ENCODE peak calls at places on chromosomes 11 and 22, in five cellular contexts. One of them, this sample, is unnamed.

GRCh38 chr11:23021287-23021863 is 161.1 kb upstream of the CCDC179 start:
- DNase-seq in heart left ventricle: no peak
- DNase-seq in IMR-90: peak; percentile 51
- DNase-seq in body of pancreas: peak; percentile 49
- DNase-seq in lower leg skin: no peak
- DNase-seq in this sample: peak; percentile 4

GRCh38 chr11:121466063-121466794 is 13.5 kb upstream of the SORL1-AS1 start:
- DNase-seq in heart left ventricle: peak; percentile 92
- DNase-seq in IMR-90: peak; percentile 95
- DNase-seq in body of pancreas: peak; percentile 92
- DNase-seq in lower leg skin: peak; percentile 96
- DNase-seq in this sample: peak; percentile 99

GRCh38 chr22:45511847-45512261 is 9.2 kb downstream of the FBLN1 start:
- DNase-seq in heart left ventricle: peak; percentile 85
- DNase-seq in lower leg skin: no peak
- DNase-seq in IMR-90: peak; percentile 93
- DNase-seq in body of pancreas: peak; percentile 46
- DNase-seq in this sample: peak; percentile 19

GRCh38 chr11:69934861-69935494 is 115.8 kb upstream of the FGF3 start:
- DNase-seq in body of pancreas: peak; percentile 17
- DNase-seq in lower leg skin: peak; percentile 76
- DNase-seq in IMR-90: peak; percentile 27
- DNase-seq in heart left ventricle: peak; percentile 23
- DNase-seq in this sample: no peak

GRCh38 chr11:3808846-3809623 is 675 bp downstream of the PGAP2 start:
- DNase-seq in IMR-90: peak; percentile 41
- DNase-seq in heart left ventricle: no peak
- DNase-seq in lower leg skin: no peak
- DNase-seq in body of pancreas: peak; percentile 68
- DNase-seq in this sample: peak; percentile 76

GRCh38 chr22:39244496-39245129 is at the start of gene PDGFB:
- DNase-seq in lower leg skin: no peak
- DNase-seq in heart left ventricle: peak; percentile 74
- DNase-seq in IMR-90: no peak
- DNase-seq in body of pancreas: peak; percentile 70
- DNase-seq in this sample: peak; percentile 41

GRCh38 chr11:44695169-44695833 is 31.5 kb upstream of the TSPAN18 start:
- DNase-seq in heart left ventricle: no peak
- DNase-seq in body of pancreas: no peak
- DNase-seq in IMR-90: no peak
- DNase-seq in lower leg skin: no peak
- DNase-seq in this sample: no peak

GRCh38 chr11:85875505-85875904 is 20.3 kb downstream of the CCDC83 start:
- DNase-seq in body of pancreas: no peak
- DNase-seq in heart left ventricle: no peak
- DNase-seq in lower leg skin: no peak
- DNase-seq in IMR-90: peak; percentile 83
- DNase-seq in this sample: no peak

GRCh38 chr11:17410606-17411379 is 22.3 kb upstream of the KCNJ11 start:
- DNase-seq in body of pancreas: peak; percentile 76
- DNase-seq in heart left ventricle: no peak
- DNase-seq in IMR-90: no peak
- DNase-seq in lower leg skin: no peak
- DNase-seq in this sample: no peak

GRCh38 chr11:61814242-61814957 is 2.4 kb downstream of the FADS1 start:
- DNase-seq in heart left ventricle: peak; percentile 60
- DNase-seq in IMR-90: no peak
- DNase-seq in lower leg skin: no peak
- DNase-seq in body of pancreas: peak; percentile 54
- DNase-seq in this sample: peak; percentile 22

GRCh38 chr11:71372693-71373657 is 75.2 kb downstream of the DHCR7 start:
- DNase-seq in lower leg skin: no peak
- DNase-seq in body of pancreas: no peak
- DNase-seq in IMR-90: peak; percentile 50
- DNase-seq in heart left ventricle: no peak
- DNase-seq in this sample: no peak

GRCh38 chr11:15852179-15852578 is 504.2 kb downstream of the SOX6 start:
- DNase-seq in body of pancreas: no peak
- DNase-seq in IMR-90: peak; percentile 35
- DNase-seq in lower leg skin: no peak
- DNase-seq in heart left ventricle: peak; percentile 29
- DNase-seq in this sample: no peak

GRCh38 chr22:28711341-28711740 is 30.3 kb downstream of the CHEK2 start:
- DNase-seq in lower leg skin: no peak
- DNase-seq in body of pancreas: no peak
- DNase-seq in IMR-90: no peak
- DNase-seq in heart left ventricle: no peak
- DNase-seq in this sample: no peak

GRCh38 chr11:16070573-16070972 is 285.8 kb downstream of the SOX6 start:
- DNase-seq in body of pancreas: no peak
- DNase-seq in lower leg skin: no peak
- DNase-seq in heart left ventricle: no peak
- DNase-seq in IMR-90: no peak
- DNase-seq in this sample: no peak

GRCh38 chr11:72741429-72741833 is 10.8 kb downstream of the ARAP1 start:
- DNase-seq in heart left ventricle: peak; percentile 65
- DNase-seq in IMR-90: no peak
- DNase-seq in lower leg skin: no peak
- DNase-seq in body of pancreas: no peak
- DNase-seq in this sample: no peak

GRCh38 chr11:494761-495536 is 12.1 kb downstream of the RNH1 start:
- DNase-seq in body of pancreas: no peak
- DNase-seq in IMR-90: no peak
- DNase-seq in heart left ventricle: peak; percentile 17
- DNase-seq in lower leg skin: no peak
- DNase-seq in this sample: no peak

GRCh38 chr22:46864314-46865051 is 102.0 kb downstream of the TBC1D22A start:
- DNase-seq in lower leg skin: peak; percentile 70
- DNase-seq in body of pancreas: no peak
- DNase-seq in IMR-90: no peak
- DNase-seq in heart left ventricle: no peak
- DNase-seq in this sample: no peak

GRCh38 chr22:49132009-49132408 is 695.7 kb downstream of the BRD1 start:
- DNase-seq in lower leg skin: no peak
- DNase-seq in IMR-90: no peak
- DNase-seq in body of pancreas: no peak
- DNase-seq in heart left ventricle: no peak
- DNase-seq in this sample: no peak

GRCh38 chr11:36534276-36534675 is 24.2 kb upstream of the TRAF6 start:
- DNase-seq in IMR-90: no peak
- DNase-seq in body of pancreas: no peak
- DNase-seq in heart left ventricle: no peak
- DNase-seq in lower leg skin: no peak
- DNase-seq in this sample: no peak

DNA sequence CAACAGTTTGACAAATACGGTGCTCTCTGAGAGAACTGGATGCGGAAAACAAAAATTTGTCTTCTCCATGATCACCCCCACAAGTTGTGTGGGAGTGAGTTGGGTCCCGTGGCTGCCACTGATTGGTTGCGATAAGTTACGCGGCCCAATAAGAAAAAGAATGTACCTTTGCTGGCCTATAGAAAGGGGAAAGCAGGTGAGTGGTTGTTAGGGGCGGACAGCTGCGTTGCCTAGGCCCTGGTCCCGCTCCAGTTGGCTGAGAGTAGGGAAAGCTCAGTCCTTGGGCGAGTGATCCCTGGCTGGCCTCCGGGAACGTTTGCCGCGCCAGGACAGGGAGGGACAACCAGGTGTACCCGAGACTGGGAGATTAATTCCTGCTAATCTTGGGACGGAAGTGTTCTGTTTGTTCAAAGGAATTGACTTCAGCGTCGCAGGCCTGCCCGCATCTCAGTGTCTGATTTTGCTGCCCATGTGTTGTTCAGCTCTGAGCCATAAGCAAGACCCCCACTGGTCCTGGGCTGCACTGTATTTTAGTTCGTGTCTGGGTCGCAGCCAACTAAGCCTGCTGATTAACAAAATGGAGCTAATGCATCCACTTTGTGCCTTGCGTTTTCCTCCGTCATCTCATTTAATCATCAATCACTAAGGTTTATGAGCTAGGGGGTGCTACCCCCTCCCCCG is 773 bp upstream of the SYVN1 start:
- DNase-seq in IMR-90: peak; percentile 97
- DNase-seq in body of pancreas: peak; percentile 99
- DNase-seq in lower leg skin: peak; percentile 97
- DNase-seq in heart left ventricle: peak; percentile 92
- DNase-seq in this sample: peak; percentile 99
- TF ChIP-seq POLR2A in IMR-90: no peak
- TF ChIP-seq POLR2A in body of pancreas: peak; percentile 39
- TF ChIP-seq POLR2A in lower leg skin: no peak
- TF ChIP-seq POLR2A in heart left ventricle: no peak
- TF ChIP-seq POLR2A in this sample: no peak

GRCh38 chr11:77147668-77148321 is 19.7 kb downstream of the MYO7A start:
- DNase-seq in lower leg skin: no peak
- DNase-seq in heart left ventricle: no peak
- DNase-seq in body of pancreas: peak; percentile 38
- DNase-seq in IMR-90: no peak
- DNase-seq in this sample: peak; percentile 36
- TF ChIP-seq POLR2A in lower leg skin: no peak
- TF ChIP-seq POLR2A in heart left ventricle: no peak
- TF ChIP-seq POLR2A in body of pancreas: no peak
- TF ChIP-seq POLR2A in IMR-90: no peak
- TF ChIP-seq POLR2A in this sample: no peak

GRCh38 chr22:43830931-43831560 is 18.9 kb upstream of the EFCAB6 start:
- DNase-seq in IMR-90: no peak
- DNase-seq in lower leg skin: no peak
- DNase-seq in heart left ventricle: no peak
- DNase-seq in body of pancreas: no peak
- DNase-seq in this sample: no peak

GRCh38 chr22:43831561-43832392 is 19.7 kb upstream of the EFCAB6 start:
- DNase-seq in IMR-90: no peak
- DNase-seq in lower leg skin: no peak
- DNase-seq in body of pancreas: no peak
- DNase-seq in heart left ventricle: no peak
- DNase-seq in this sample: no peak

GRCh38 chr22:43833286-43834240 is 21.5 kb upstream of the EFCAB6 start:
- DNase-seq in body of pancreas: no peak
- DNase-seq in heart left ventricle: no peak
- DNase-seq in IMR-90: no peak
- DNase-seq in lower leg skin: no peak
- DNase-seq in this sample: no peak

GRCh38 chr22:43829904-43830851 is 18.1 kb upstream of the EFCAB6 start:
- DNase-seq in IMR-90: peak; percentile 54
- DNase-seq in body of pancreas: peak; percentile 32
- DNase-seq in lower leg skin: peak; percentile 96
- DNase-seq in heart left ventricle: peak; percentile 93
- DNase-seq in this sample: peak; percentile 75

GRCh38 chr22:43832393-43833265 is 20.5 kb upstream of the EFCAB6 start:
- DNase-seq in lower leg skin: no peak
- DNase-seq in body of pancreas: no peak
- DNase-seq in heart left ventricle: no peak
- DNase-seq in IMR-90: no peak
- DNase-seq in this sample: no peak
- TF ChIP-seq POLR2A in lower leg skin: no peak
- TF ChIP-seq POLR2A in body of pancreas: no peak
- TF ChIP-seq POLR2A in heart left ventricle: no peak
- TF ChIP-seq POLR2A in IMR-90: no peak
- TF ChIP-seq POLR2A in this sample: no peak

GRCh38 chr22:31490496-31490925 is 869 bp upstream of the EIF4ENIF1 start:
- DNase-seq in heart left ventricle: peak; percentile 69
- DNase-seq in IMR-90: peak; percentile 79
- DNase-seq in lower leg skin: peak; percentile 88
- DNase-seq in body of pancreas: peak; percentile 36
- DNase-seq in this sample: peak; percentile 43
- TF ChIP-seq POLR2A in heart left ventricle: no peak
- TF ChIP-seq POLR2A in IMR-90: no peak
- TF ChIP-seq POLR2A in lower leg skin: no peak
- TF ChIP-seq POLR2A in body of pancreas: no peak
- TF ChIP-seq POLR2A in this sample: no peak

DNA sequence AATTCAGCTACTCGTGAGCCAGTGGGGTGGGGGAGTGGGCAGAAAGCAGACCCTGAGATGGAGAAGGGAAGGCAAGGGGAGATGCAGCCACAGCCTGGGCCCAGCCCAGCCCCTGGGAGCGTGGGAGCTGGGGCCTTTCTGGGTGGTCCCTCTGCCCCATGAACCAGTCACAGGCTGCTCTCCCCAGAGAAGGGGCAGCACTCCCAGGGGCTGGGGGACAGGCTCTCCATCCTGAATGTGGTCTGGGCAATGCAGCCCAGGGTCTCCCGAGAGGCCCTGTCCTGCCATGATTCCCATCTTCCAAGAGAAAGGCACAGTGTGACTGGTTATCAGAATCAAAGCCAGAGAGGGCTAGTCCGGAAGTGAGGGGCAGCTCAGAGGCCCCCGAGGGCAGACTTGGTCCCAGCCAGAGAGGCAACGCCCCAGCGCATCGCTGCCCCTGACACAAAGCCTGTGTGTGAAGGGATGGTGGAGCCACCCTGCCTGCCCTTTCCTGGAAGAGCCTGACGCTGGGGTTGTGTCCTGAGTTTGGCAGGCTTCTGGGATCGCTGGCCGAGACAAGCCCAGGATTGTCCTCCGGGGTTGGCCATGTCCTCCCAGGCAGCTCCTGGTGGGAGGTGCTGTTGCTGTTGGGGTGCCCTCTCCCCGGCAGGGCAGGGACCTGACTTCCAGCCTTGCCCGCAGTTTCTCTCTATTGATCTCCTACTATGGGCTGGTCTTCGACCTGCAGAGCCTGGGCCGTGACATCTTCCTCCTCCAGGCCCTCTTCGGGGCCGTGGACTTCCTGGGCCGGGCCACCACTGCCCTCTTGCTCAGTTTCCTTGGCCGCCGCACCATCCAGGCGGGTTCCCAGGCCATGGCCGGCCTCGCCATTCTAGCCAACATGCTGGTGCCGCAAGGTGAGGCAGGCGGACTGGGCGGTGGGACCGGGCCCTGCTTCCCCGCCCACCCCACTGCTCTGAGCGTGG is 23.8 kb upstream of the SLC22A12 start:
- DNase-seq in lower leg skin: no peak
- DNase-seq in heart left ventricle: no peak
- DNase-seq in IMR-90: no peak
- DNase-seq in body of pancreas: no peak
- DNase-seq in this sample: no peak
- TF ChIP-seq POLR2A in lower leg skin: no peak
- TF ChIP-seq POLR2A in heart left ventricle: no peak
- TF ChIP-seq POLR2A in IMR-90: no peak
- TF ChIP-seq POLR2A in body of pancreas: no peak
- TF ChIP-seq POLR2A in this sample: no peak